ENCODE peak calls at places on chromosomes 5 and 9, in seven cellular contexts. One of them, this sample, is unnamed.

GRCh38 chr9:15837079-15837679 is 284.3 kb downstream of the CCDC171 start:
- DNase-seq in H9: no peak
- DNase-seq in activated CD8-positive, alpha-beta T cell treated with anti-CD3 and anti-CD28 coated beads for 36 hours: peak
- DNase-seq in GM06990: no peak
- DNase-seq in PC-3: peak
- DNase-seq in GM10248: peak
- DNase-seq in HCT116: peak
- DNase-seq in this sample: peak

GRCh38 chr9:126051446-126052130 is 275.0 kb upstream of the MVB12B start:
- DNase-seq in H9: no peak
- DNase-seq in activated CD8-positive, alpha-beta T cell treated with anti-CD3 and anti-CD28 coated beads for 36 hours: no peak
- DNase-seq in GM06990: no peak
- DNase-seq in PC-3: no peak
- DNase-seq in GM10248: no peak
- DNase-seq in HCT116: no peak
- DNase-seq in this sample: no peak

GRCh38 chr9:74858753-74859414 is 28.8 kb downstream of the TRPM6 start:
- DNase-seq in H9: no peak
- DNase-seq in activated CD8-positive, alpha-beta T cell treated with anti-CD3 and anti-CD28 coated beads for 36 hours: no peak
- DNase-seq in GM06990: no peak
- DNase-seq in PC-3: no peak
- DNase-seq in GM10248: no peak
- DNase-seq in HCT116: no peak
- DNase-seq in this sample: no peak

GRCh38 chr9:73114058-73114457 is 37.6 kb upstream of the ANXA1 start:
- DNase-seq in H9: no peak
- DNase-seq in activated CD8-positive, alpha-beta T cell treated with anti-CD3 and anti-CD28 coated beads for 36 hours: no peak
- DNase-seq in GM06990: no peak
- DNase-seq in PC-3: no peak
- DNase-seq in GM10248: no peak
- DNase-seq in HCT116: no peak
- DNase-seq in this sample: no peak

GRCh38 chr5:125409496-125410351 is 663.3 kb upstream of the ZNF608 start:
- DNase-seq in H9: no peak
- DNase-seq in activated CD8-positive, alpha-beta T cell treated with anti-CD3 and anti-CD28 coated beads for 36 hours: no peak
- DNase-seq in GM06990: no peak
- DNase-seq in PC-3: peak
- DNase-seq in GM10248: no peak
- DNase-seq in HCT116: no peak
- DNase-seq in this sample: peak

GRCh38 chr5:68071731-68072130 is 143.8 kb upstream of the PIK3R1 start:
- DNase-seq in H9: no peak
- DNase-seq in activated CD8-positive, alpha-beta T cell treated with anti-CD3 and anti-CD28 coated beads for 36 hours: no peak
- DNase-seq in GM06990: no peak
- DNase-seq in PC-3: peak
- DNase-seq in GM10248: peak
- DNase-seq in HCT116: no peak
- DNase-seq in this sample: no peak

GRCh38 chr5:32000726-32001125 is 173.4 kb downstream of the GOLPH3 start:
- DNase-seq in H9: no peak
- DNase-seq in activated CD8-positive, alpha-beta T cell treated with anti-CD3 and anti-CD28 coated beads for 36 hours: no peak
- DNase-seq in GM06990: no peak
- DNase-seq in PC-3: no peak
- DNase-seq in GM10248: no peak
- DNase-seq in HCT116: no peak
- DNase-seq in this sample: no peak

GRCh38 chr9:95552814-95553546 is 36.2 kb upstream of the PTCH1 start:
- DNase-seq in H9: peak
- DNase-seq in activated CD8-positive, alpha-beta T cell treated with anti-CD3 and anti-CD28 coated beads for 36 hours: peak
- DNase-seq in GM06990: no peak
- DNase-seq in PC-3: no peak
- DNase-seq in GM10248: no peak
- DNase-seq in HCT116: no peak
- DNase-seq in this sample: peak

GRCh38 chr9:32524558-32525461 is 1.2 kb downstream of the RIGI start:
- DNase-seq in H9: peak
- DNase-seq in activated CD8-positive, alpha-beta T cell treated with anti-CD3 and anti-CD28 coated beads for 36 hours: peak
- DNase-seq in GM06990: peak
- DNase-seq in PC-3: peak
- DNase-seq in GM10248: no peak
- DNase-seq in HCT116: no peak
- DNase-seq in this sample: no peak

GRCh38 chr5:41648976-41649375 is 138.6 kb upstream of the PLCXD3 start:
- DNase-seq in H9: no peak
- DNase-seq in activated CD8-positive, alpha-beta T cell treated with anti-CD3 and anti-CD28 coated beads for 36 hours: no peak
- DNase-seq in GM06990: no peak
- DNase-seq in PC-3: peak
- DNase-seq in GM10248: no peak
- DNase-seq in HCT116: no peak
- DNase-seq in this sample: no peak

GRCh38 chr9:20558609-20559016 is 63.7 kb downstream of the MLLT3 start:
- DNase-seq in H9: no peak
- DNase-seq in activated CD8-positive, alpha-beta T cell treated with anti-CD3 and anti-CD28 coated beads for 36 hours: peak
- DNase-seq in GM06990: no peak
- DNase-seq in PC-3: peak
- DNase-seq in GM10248: peak
- DNase-seq in HCT116: no peak
- DNase-seq in this sample: no peak

GRCh38 chr9:65411901-65412300 is 126.9 kb upstream of the FOXD4L5 start:
- DNase-seq in H9: no peak
- DNase-seq in activated CD8-positive, alpha-beta T cell treated with anti-CD3 and anti-CD28 coated beads for 36 hours: no peak
- DNase-seq in GM06990: no peak
- DNase-seq in PC-3: no peak
- DNase-seq in GM10248: no peak
- DNase-seq in HCT116: no peak
- DNase-seq in this sample: no peak

GRCh38 chr9:137772281-137772873 is 105.2 kb upstream of the CACNA1B start:
- DNase-seq in H9: peak
- DNase-seq in activated CD8-positive, alpha-beta T cell treated with anti-CD3 and anti-CD28 coated beads for 36 hours: peak
- DNase-seq in GM06990: no peak
- DNase-seq in PC-3: no peak
- DNase-seq in GM10248: no peak
- DNase-seq in HCT116: no peak
- DNase-seq in this sample: no peak

GRCh38 chr5:27474054-27474323 is 435.6 kb upstream of the CDH9 start:
- DNase-seq in H9: no peak
- DNase-seq in activated CD8-positive, alpha-beta T cell treated with anti-CD3 and anti-CD28 coated beads for 36 hours: no peak
- DNase-seq in GM06990: no peak
- DNase-seq in PC-3: no peak
- DNase-seq in GM10248: no peak
- DNase-seq in HCT116: no peak
- DNase-seq in this sample: no peak

GRCh38 chr9:34126207-34127034 is at the start of gene DCAF12:
- DNase-seq in H9: peak
- DNase-seq in activated CD8-positive, alpha-beta T cell treated with anti-CD3 and anti-CD28 coated beads for 36 hours: peak
- DNase-seq in GM06990: peak
- DNase-seq in PC-3: peak
- DNase-seq in GM10248: peak
- DNase-seq in HCT116: peak
- DNase-seq in this sample: peak

GRCh38 chr5:83972236-83972635 is 251.6 kb upstream of the HAPLN1 start:
- DNase-seq in H9: no peak
- DNase-seq in activated CD8-positive, alpha-beta T cell treated with anti-CD3 and anti-CD28 coated beads for 36 hours: no peak
- DNase-seq in GM06990: no peak
- DNase-seq in PC-3: peak
- DNase-seq in GM10248: no peak
- DNase-seq in HCT116: no peak
- DNase-seq in this sample: peak

GRCh38 chr5:113221294-113222176 is 213.3 kb downstream of the TSSK1B start:
- DNase-seq in H9: no peak
- DNase-seq in activated CD8-positive, alpha-beta T cell treated with anti-CD3 and anti-CD28 coated beads for 36 hours: no peak
- DNase-seq in GM06990: no peak
- DNase-seq in PC-3: peak
- DNase-seq in GM10248: no peak
- DNase-seq in HCT116: no peak
- DNase-seq in this sample: no peak

GRCh38 chr5:178213748-178214151 is 9.4 kb downstream of the HNRNPAB start:
- DNase-seq in H9: no peak
- DNase-seq in activated CD8-positive, alpha-beta T cell treated with anti-CD3 and anti-CD28 coated beads for 36 hours: no peak
- DNase-seq in GM06990: no peak
- DNase-seq in PC-3: no peak
- DNase-seq in GM10248: no peak
- DNase-seq in HCT116: no peak
- DNase-seq in this sample: no peak

GRCh38 chr9:134585746-134586706 is 55.6 kb upstream of the COL5A1 start:
- DNase-seq in H9: peak
- DNase-seq in activated CD8-positive, alpha-beta T cell treated with anti-CD3 and anti-CD28 coated beads for 36 hours: no peak
- DNase-seq in GM06990: no peak
- DNase-seq in PC-3: peak
- DNase-seq in GM10248: no peak
- DNase-seq in HCT116: no peak
- DNase-seq in this sample: no peak

GRCh38 chr9:114894206-114894605 is 36.2 kb downstream of the TNFSF8 start:
- DNase-seq in H9: no peak
- DNase-seq in activated CD8-positive, alpha-beta T cell treated with anti-CD3 and anti-CD28 coated beads for 36 hours: no peak
- DNase-seq in GM06990: no peak
- DNase-seq in PC-3: peak
- DNase-seq in GM10248: no peak
- DNase-seq in HCT116: no peak
- DNase-seq in this sample: no peak

GRCh38 chr5:173012882-173013281 is 29.3 kb downstream of the ATP6V0E1 start:
- DNase-seq in H9: no peak
- DNase-seq in activated CD8-positive, alpha-beta T cell treated with anti-CD3 and anti-CD28 coated beads for 36 hours: no peak
- DNase-seq in GM06990: no peak
- DNase-seq in PC-3: no peak
- DNase-seq in GM10248: no peak
- DNase-seq in HCT116: no peak
- DNase-seq in this sample: no peak

GRCh38 chr9:127347831-127348699 is 48.9 kb upstream of the SLC2A8 start:
- DNase-seq in H9: no peak
- DNase-seq in activated CD8-positive, alpha-beta T cell treated with anti-CD3 and anti-CD28 coated beads for 36 hours: no peak
- DNase-seq in GM06990: no peak
- DNase-seq in PC-3: no peak
- DNase-seq in GM10248: peak
- DNase-seq in HCT116: no peak
- DNase-seq in this sample: no peak
- TF ChIP-seq CTCF in H9: no peak
- TF ChIP-seq CTCF in activated CD8-positive, alpha-beta T cell treated with anti-CD3 and anti-CD28 coated beads for 36 hours: no peak
- TF ChIP-seq CTCF in GM06990: peak
- TF ChIP-seq CTCF in PC-3: no peak
- TF ChIP-seq CTCF in GM10248: peak
- TF ChIP-seq CTCF in HCT116: peak
- TF ChIP-seq CTCF in this sample: no peak

GRCh38 chr5:39215857-39216256 is 3.5 kb downstream of the FYB1 start:
- DNase-seq in H9: no peak
- DNase-seq in activated CD8-positive, alpha-beta T cell treated with anti-CD3 and anti-CD28 coated beads for 36 hours: no peak
- DNase-seq in GM06990: no peak
- DNase-seq in PC-3: no peak
- DNase-seq in GM10248: no peak
- DNase-seq in HCT116: no peak
- DNase-seq in this sample: no peak
- TF ChIP-seq CTCF in H9: no peak
- TF ChIP-seq CTCF in activated CD8-positive, alpha-beta T cell treated with anti-CD3 and anti-CD28 coated beads for 36 hours: no peak
- TF ChIP-seq CTCF in GM06990: no peak
- TF ChIP-seq CTCF in PC-3: no peak
- TF ChIP-seq CTCF in GM10248: no peak
- TF ChIP-seq CTCF in HCT116: no peak
- TF ChIP-seq CTCF in this sample: no peak

GRCh38 chr9:133467101-133467500 is 7.3 kb downstream of the CACFD1 start:
- DNase-seq in H9: peak
- DNase-seq in activated CD8-positive, alpha-beta T cell treated with anti-CD3 and anti-CD28 coated beads for 36 hours: no peak
- DNase-seq in GM06990: no peak
- DNase-seq in PC-3: no peak
- DNase-seq in GM10248: no peak
- DNase-seq in HCT116: no peak
- DNase-seq in this sample: peak
- TF ChIP-seq CTCF in H9: peak
- TF ChIP-seq CTCF in activated CD8-positive, alpha-beta T cell treated with anti-CD3 and anti-CD28 coated beads for 36 hours: no peak
- TF ChIP-seq CTCF in GM06990: no peak
- TF ChIP-seq CTCF in PC-3: no peak
- TF ChIP-seq CTCF in GM10248: no peak
- TF ChIP-seq CTCF in HCT116: no peak
- TF ChIP-seq CTCF in this sample: no peak

DNA sequence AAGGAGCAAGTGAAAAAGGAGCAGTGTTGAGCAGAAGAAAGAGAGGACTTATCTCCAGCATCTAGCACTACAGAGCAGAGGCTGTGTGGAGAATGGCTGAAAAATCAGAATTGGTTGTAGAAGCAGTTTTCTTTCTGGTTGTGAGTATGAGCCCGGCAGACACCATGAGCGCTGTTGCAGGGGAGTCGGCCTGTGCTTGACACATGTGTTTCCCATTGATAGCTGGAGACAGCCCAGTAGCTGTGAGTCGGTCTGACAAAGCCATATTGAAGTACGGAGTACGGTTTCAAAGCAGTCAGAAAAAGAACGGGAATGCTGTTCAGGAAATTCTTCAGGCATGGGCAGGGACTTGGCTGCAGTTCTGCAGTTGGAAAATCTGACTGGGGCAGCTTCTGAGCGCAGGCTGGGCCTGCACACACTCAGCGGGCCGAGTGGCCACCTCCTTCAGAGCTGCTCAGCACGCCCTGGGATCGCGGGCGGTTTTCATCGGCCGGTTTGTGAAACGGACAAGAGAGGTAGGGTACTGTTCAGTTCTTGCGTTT is at the start of gene SGCD:
- DNase-seq in H9: no peak
- DNase-seq in activated CD8-positive, alpha-beta T cell treated with anti-CD3 and anti-CD28 coated beads for 36 hours: no peak
- DNase-seq in GM06990: no peak
- DNase-seq in PC-3: no peak
- DNase-seq in GM10248: no peak
- DNase-seq in HCT116: no peak
- DNase-seq in this sample: peak
- TF ChIP-seq CTCF in H9: no peak
- TF ChIP-seq CTCF in activated CD8-positive, alpha-beta T cell treated with anti-CD3 and anti-CD28 coated beads for 36 hours: no peak
- TF ChIP-seq CTCF in GM06990: no peak
- TF ChIP-seq CTCF in PC-3: no peak
- TF ChIP-seq CTCF in GM10248: no peak
- TF ChIP-seq CTCF in HCT116: no peak
- TF ChIP-seq CTCF in this sample: no peak

GRCh38 chr9:7236186-7236585 is 478.4 kb downstream of the KDM4C start:
- DNase-seq in H9: no peak
- DNase-seq in activated CD8-positive, alpha-beta T cell treated with anti-CD3 and anti-CD28 coated beads for 36 hours: no peak
- DNase-seq in GM06990: no peak
- DNase-seq in PC-3: no peak
- DNase-seq in GM10248: no peak
- DNase-seq in HCT116: no peak
- DNase-seq in this sample: no peak

GRCh38 chr9:7238244-7238637 is 480.5 kb downstream of the KDM4C start:
- DNase-seq in H9: no peak
- DNase-seq in activated CD8-positive, alpha-beta T cell treated with anti-CD3 and anti-CD28 coated beads for 36 hours: no peak
- DNase-seq in GM06990: no peak
- DNase-seq in PC-3: no peak
- DNase-seq in GM10248: no peak
- DNase-seq in HCT116: no peak
- DNase-seq in this sample: no peak

GRCh38 chr9:7237473-7238243 is 479.9 kb downstream of the KDM4C start:
- DNase-seq in H9: no peak
- DNase-seq in activated CD8-positive, alpha-beta T cell treated with anti-CD3 and anti-CD28 coated beads for 36 hours: no peak
- DNase-seq in GM06990: no peak
- DNase-seq in PC-3: no peak
- DNase-seq in GM10248: no peak
- DNase-seq in HCT116: no peak
- DNase-seq in this sample: no peak

GRCh38 chr9:7233516-7233915 is 475.7 kb downstream of the KDM4C start:
- DNase-seq in H9: no peak
- DNase-seq in activated CD8-positive, alpha-beta T cell treated with anti-CD3 and anti-CD28 coated beads for 36 hours: no peak
- DNase-seq in GM06990: no peak
- DNase-seq in PC-3: no peak
- DNase-seq in GM10248: no peak
- DNase-seq in HCT116: no peak
- DNase-seq in this sample: peak

GRCh38 chr9:7234144-7234543 is 476.4 kb downstream of the KDM4C start:
- DNase-seq in H9: peak
- DNase-seq in activated CD8-positive, alpha-beta T cell treated with anti-CD3 and anti-CD28 coated beads for 36 hours: peak
- DNase-seq in GM06990: peak
- DNase-seq in PC-3: peak
- DNase-seq in GM10248: peak
- DNase-seq in HCT116: peak
- DNase-seq in this sample: peak
- TF ChIP-seq CTCF in H9: peak
- TF ChIP-seq CTCF in activated CD8-positive, alpha-beta T cell treated with anti-CD3 and anti-CD28 coated beads for 36 hours: peak
- TF ChIP-seq CTCF in GM06990: peak
- TF ChIP-seq CTCF in PC-3: peak
- TF ChIP-seq CTCF in GM10248: peak
- TF ChIP-seq CTCF in HCT116: peak
- TF ChIP-seq CTCF in this sample: peak